ENCODE peak calls at places on chromosome 2, in seven cellular contexts. One of them, this sample, is unnamed.

GRCh38 chr2:192500550-192501200 is 305.9 kb upstream of the TMEFF2 start:
- DNase-seq in hepatic stellate cell: no peak
- DNase-seq in naive thymus-derived CD8-positive, alpha-beta T cell: no peak
- DNase-seq in lower lobe of right lung: no peak
- DNase-seq in endothelial cell: no peak
- DNase-seq in NCI-H1436 treated with DMSO at 0.1 percent for 48 hours: no peak
- DNase-seq in stimulated activated naive CD8-positive, alpha-beta T cell treated with anti-CD3 and anti-CD28 coated beads, Interleukin-15, Interleukin-2, amounts not matched to agents 100 U/mL and 50 U/mL, for 24 hours: peak
- DNase-seq in this sample: peak

GRCh38 chr2:102717308-102718018 is 44.4 kb upstream of the TMEM182 start:
- DNase-seq in NCI-H1436 treated with DMSO at 0.1 percent for 48 hours: no peak
- DNase-seq in lower lobe of right lung: no peak
- DNase-seq in naive thymus-derived CD8-positive, alpha-beta T cell: no peak
- DNase-seq in stimulated activated naive CD8-positive, alpha-beta T cell treated with anti-CD3 and anti-CD28 coated beads, Interleukin-15, Interleukin-2, amounts not matched to agents 100 U/mL and 50 U/mL, for 24 hours: no peak
- DNase-seq in endothelial cell: no peak
- DNase-seq in hepatic stellate cell: peak
- DNase-seq in this sample: no peak

GRCh38 chr2:95049961-95050360 is 24.5 kb downstream of the MAL start:
- DNase-seq in hepatic stellate cell: no peak
- DNase-seq in naive thymus-derived CD8-positive, alpha-beta T cell: no peak
- DNase-seq in endothelial cell: no peak
- DNase-seq in lower lobe of right lung: no peak
- DNase-seq in stimulated activated naive CD8-positive, alpha-beta T cell treated with anti-CD3 and anti-CD28 coated beads, Interleukin-15, Interleukin-2, amounts not matched to agents 100 U/mL and 50 U/mL, for 24 hours: no peak
- DNase-seq in NCI-H1436 treated with DMSO at 0.1 percent for 48 hours: no peak
- DNase-seq in this sample: no peak

GRCh38 chr2:60213865-60214657 is 339.4 kb downstream of the BCL11A start:
- DNase-seq in endothelial cell: no peak
- DNase-seq in stimulated activated naive CD8-positive, alpha-beta T cell treated with anti-CD3 and anti-CD28 coated beads, Interleukin-15, Interleukin-2, amounts not matched to agents 100 U/mL and 50 U/mL, for 24 hours: no peak
- DNase-seq in naive thymus-derived CD8-positive, alpha-beta T cell: no peak
- DNase-seq in lower lobe of right lung: no peak
- DNase-seq in hepatic stellate cell: no peak
- DNase-seq in NCI-H1436 treated with DMSO at 0.1 percent for 48 hours: no peak
- DNase-seq in this sample: no peak

GRCh38 chr2:112577756-112578155 is 6.7 kb upstream of the CHCHD5 start:
- DNase-seq in NCI-H1436 treated with DMSO at 0.1 percent for 48 hours: no peak
- DNase-seq in lower lobe of right lung: no peak
- DNase-seq in endothelial cell: no peak
- DNase-seq in hepatic stellate cell: peak
- DNase-seq in naive thymus-derived CD8-positive, alpha-beta T cell: no peak
- DNase-seq in stimulated activated naive CD8-positive, alpha-beta T cell treated with anti-CD3 and anti-CD28 coated beads, Interleukin-15, Interleukin-2, amounts not matched to agents 100 U/mL and 50 U/mL, for 24 hours: no peak
- DNase-seq in this sample: no peak

GRCh38 chr2:222447144-222447543 is 22.8 kb downstream of the SGPP2 start:
- DNase-seq in naive thymus-derived CD8-positive, alpha-beta T cell: no peak
- DNase-seq in endothelial cell: no peak
- DNase-seq in hepatic stellate cell: no peak
- DNase-seq in lower lobe of right lung: no peak
- DNase-seq in NCI-H1436 treated with DMSO at 0.1 percent for 48 hours: no peak
- DNase-seq in stimulated activated naive CD8-positive, alpha-beta T cell treated with anti-CD3 and anti-CD28 coated beads, Interleukin-15, Interleukin-2, amounts not matched to agents 100 U/mL and 50 U/mL, for 24 hours: no peak
- DNase-seq in this sample: no peak

GRCh38 chr2:233064526-233065199 is 4.5 kb downstream of the INPP5D start:
- DNase-seq in lower lobe of right lung: no peak
- DNase-seq in NCI-H1436 treated with DMSO at 0.1 percent for 48 hours: no peak
- DNase-seq in stimulated activated naive CD8-positive, alpha-beta T cell treated with anti-CD3 and anti-CD28 coated beads, Interleukin-15, Interleukin-2, amounts not matched to agents 100 U/mL and 50 U/mL, for 24 hours: no peak
- DNase-seq in endothelial cell: no peak
- DNase-seq in hepatic stellate cell: no peak
- DNase-seq in naive thymus-derived CD8-positive, alpha-beta T cell: no peak
- DNase-seq in this sample: no peak

GRCh38 chr2:176656055-176656775 is 387.0 kb downstream of the MTX2 start:
- DNase-seq in lower lobe of right lung: no peak
- DNase-seq in NCI-H1436 treated with DMSO at 0.1 percent for 48 hours: no peak
- DNase-seq in hepatic stellate cell: no peak
- DNase-seq in stimulated activated naive CD8-positive, alpha-beta T cell treated with anti-CD3 and anti-CD28 coated beads, Interleukin-15, Interleukin-2, amounts not matched to agents 100 U/mL and 50 U/mL, for 24 hours: no peak
- DNase-seq in endothelial cell: no peak
- DNase-seq in naive thymus-derived CD8-positive, alpha-beta T cell: no peak
- DNase-seq in this sample: no peak

GRCh38 chr2:164371916-164372315 is 249.4 kb downstream of the GRB14 start:
- DNase-seq in hepatic stellate cell: no peak
- DNase-seq in naive thymus-derived CD8-positive, alpha-beta T cell: no peak
- DNase-seq in stimulated activated naive CD8-positive, alpha-beta T cell treated with anti-CD3 and anti-CD28 coated beads, Interleukin-15, Interleukin-2, amounts not matched to agents 100 U/mL and 50 U/mL, for 24 hours: no peak
- DNase-seq in lower lobe of right lung: no peak
- DNase-seq in endothelial cell: no peak
- DNase-seq in NCI-H1436 treated with DMSO at 0.1 percent for 48 hours: no peak
- DNase-seq in this sample: no peak